ENCODE peak calls at places on chromosomes 7 and 10, in four cellular contexts. K, D, W and U are unnamed samples.

GRCh38 chr10:129768437-129769355 is 195.4 kb downstream of the EBF3 start:
- DNase-seq in D (no peak), K (no peak), W (no peak), U (no peak)

GRCh38 chr10:62594093-62594520 is 210.4 kb upstream of the ADO start:
- DNase-seq in W (peak; percentile 27), K (peak; percentile 73), D (peak; percentile 30), U (peak; percentile 62)

GRCh38 chr10:76119515-76119914 is 688.1 kb downstream of the LRMDA start:
- DNase-seq in W (no peak), D (no peak), K (no peak), U (no peak)

GRCh38 chr10:95646160-95646559 is 10.4 kb downstream of the ALDH18A1 start:
- DNase-seq in K (peak; percentile 45), D (no peak), W (peak; percentile 26), U (no peak)

GRCh38 chr10:30420266-30420665 is 13.7 kb upstream of the MAP3K8 start:
- DNase-seq in K (no peak), D (no peak), W (no peak), U (no peak)

GRCh38 chr10:17134737-17135260 is 5.2 kb upstream of the CUBN start:
- DNase-seq in D (no peak), W (no peak), K (no peak), U (no peak)

GRCh38 chr7:116570306-116570705 is 45.5 kb downstream of the CAV1 start:
- DNase-seq in K (no peak), W (no peak), D (no peak), U (no peak)

GRCh38 chr7:50156163-50156562 is 63.1 kb upstream of the ZPBP start:
- DNase-seq in K (no peak), W (no peak), D (no peak), U (no peak)

GRCh38 chr10:34183397-34183796 is 631.7 kb downstream of the PARD3 start:
- DNase-seq in W (no peak), D (no peak), K (no peak), U (no peak)

DNA sequence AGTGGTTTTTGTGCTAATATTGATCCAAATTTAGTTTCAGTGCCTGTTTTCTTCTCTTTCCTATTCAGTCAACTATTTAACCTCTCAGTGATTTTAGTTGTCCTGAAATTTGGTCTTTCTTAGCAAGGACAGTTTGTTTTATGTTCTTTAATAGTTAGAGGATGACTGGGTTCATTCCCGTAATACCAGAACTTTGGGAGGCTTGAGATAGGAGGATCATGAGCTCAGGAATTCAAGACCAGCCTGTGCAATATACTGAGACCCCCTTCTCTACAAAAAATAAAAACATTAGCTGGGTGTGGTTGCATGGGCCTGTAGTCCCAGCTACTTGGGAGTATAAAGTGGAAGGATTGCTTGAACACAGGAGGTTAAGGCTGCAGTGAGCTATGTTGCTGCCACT is 148.3 kb downstream of the EXOC4 start:
- DNase-seq in D (no peak), K (no peak), W (no peak), U (no peak)
- TF ChIP-seq SP1 in D (no peak), K (no peak), W (no peak), U (no peak)

GRCh38 chr7:1058821-1059199 is 14.5 kb downstream of the GPR146 start:
- DNase-seq in W (no peak), K (peak; percentile 48), D (no peak), U (no peak)
- TF ChIP-seq FOXM1 in W (no peak), K (no peak), D (no peak), U (no peak)

GRCh38 chr7:1944619-1945210 is 274.6 kb downstream of the ELFN1 start:
- DNase-seq in K (no peak), D (no peak), W (no peak), U (no peak)
- TF ChIP-seq SP1 in K (no peak), D (no peak), W (no peak), U (no peak)

DNA sequence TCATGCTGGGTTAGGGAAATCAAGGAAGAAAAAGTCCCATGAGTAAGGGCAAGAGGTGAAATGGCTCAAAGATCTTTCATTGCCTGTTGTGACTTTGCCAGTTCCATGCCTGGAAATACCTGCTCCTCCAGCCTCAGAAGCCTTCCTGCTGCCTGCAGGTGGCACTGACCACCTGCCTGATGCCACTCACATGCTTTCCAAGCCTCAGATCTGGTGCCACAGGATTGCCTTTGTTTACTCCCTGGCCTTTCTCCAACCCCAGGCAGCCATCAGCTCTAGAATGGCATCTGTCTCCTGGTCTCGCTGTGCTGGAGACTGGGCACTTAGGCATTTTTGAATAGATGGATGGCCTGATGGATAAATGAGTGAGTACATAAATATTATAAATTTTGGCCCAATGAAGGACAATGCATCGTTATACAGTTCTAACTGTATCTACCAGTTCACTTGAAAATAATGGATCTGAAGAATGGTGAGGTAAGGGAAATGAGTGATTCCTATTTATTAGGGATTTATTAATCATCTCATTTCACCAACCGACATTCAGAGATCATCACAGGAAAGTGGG is 657.2 kb downstream of the INHBA start:
- DNase-seq in D (no peak), W (peak; percentile 3), K (no peak), U (no peak)
- TF ChIP-seq FOXM1 in D (no peak), W (no peak), K (no peak), U (no peak)

GRCh38 chr7:158702196-158702595 is 2.4 kb downstream of the NCAPG2 start:
- DNase-seq in K (no peak), W (no peak), D (no peak), U (no peak)
- TF ChIP-seq SP1 in K (no peak), W (no peak), D (no peak), U (no peak)

GRCh38 chr7:99422091-99422624 is 13.4 kb downstream of the BUD31 start:
- DNase-seq in W (no peak), K (peak; percentile 73), D (no peak), U (no peak)
- TF ChIP-seq FOXM1 in W (no peak), K (no peak), D (no peak), U (no peak)

GRCh38 chr7:74633451-74633921 is 24.0 kb upstream of the GTF2I start:
- DNase-seq in D (no peak), K (peak; percentile 71), W (no peak), U (no peak)

GRCh38 chr7:74623135-74623534 is 34.4 kb upstream of the GTF2I start:
- DNase-seq in W (no peak), D (no peak), K (no peak), U (no peak)

GRCh38 chr7:74625446-74625845 is 32.1 kb upstream of the GTF2I start:
- DNase-seq in D (no peak), W (peak; percentile 46), K (peak; percentile 43), U (no peak)

GRCh38 chr7:74622228-74622749 is 35.2 kb upstream of the GTF2I start:
- DNase-seq in W (no peak), K (no peak), D (no peak), U (no peak)

GRCh38 chr7:74627699-74628411 is 29.7 kb upstream of the GTF2I start:
- DNase-seq in K (no peak), W (peak; percentile 93), D (no peak), U (peak; percentile 25)
- TF ChIP-seq SP1 in K (no peak), W (no peak), D (no peak), U (no peak)

GRCh38 chr7:74290999-74291441 is 1.8 kb downstream of the CLIP2 start:
- DNase-seq in W (no peak), D (no peak), K (no peak), U (no peak)
- TF ChIP-seq FOXM1 in W (no peak), D (no peak), K (no peak), U (no peak)

DNA sequence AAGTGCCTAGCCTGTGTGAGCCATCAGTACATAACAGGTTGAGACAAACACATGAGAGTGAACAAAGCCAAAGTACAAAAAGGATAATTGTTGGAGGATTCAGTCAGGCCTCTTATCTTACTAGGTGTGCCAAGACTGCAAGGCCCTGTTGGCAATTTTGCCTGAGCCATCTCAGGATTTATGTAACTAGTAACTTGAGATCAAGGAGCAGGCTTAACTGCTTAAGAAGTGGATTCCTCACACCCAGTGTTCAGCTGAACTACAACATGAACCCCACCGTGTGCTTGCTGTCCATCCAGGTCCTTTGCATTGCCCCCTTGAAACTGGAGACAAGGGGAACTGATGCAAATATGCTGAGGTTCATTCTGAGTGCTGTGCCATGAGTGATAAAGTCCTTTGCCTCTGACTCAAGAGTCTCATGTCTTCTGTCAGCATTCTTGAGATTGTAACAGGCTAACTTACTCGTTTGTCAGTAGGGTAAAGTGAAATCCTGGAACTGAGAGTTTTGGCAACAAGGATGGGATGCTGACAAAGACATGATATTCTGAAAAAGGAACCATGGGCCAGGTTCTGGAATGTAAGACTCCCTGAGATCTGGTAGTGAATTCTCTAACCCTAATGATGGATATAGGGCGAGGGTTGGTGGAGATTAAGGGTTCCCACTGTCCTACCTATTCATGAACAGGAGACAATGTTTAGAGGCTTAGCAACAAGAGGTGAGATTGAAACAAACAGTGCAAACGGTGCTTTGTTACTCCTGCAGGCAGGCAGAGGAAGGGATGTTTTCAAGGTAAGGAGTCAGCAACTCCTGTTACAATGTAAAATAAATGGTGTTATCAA is 44.1 kb upstream of the GATAD1 start:
- DNase-seq in K (no peak), D (no peak), W (no peak), U (no peak)
- TF ChIP-seq SP1 in K (no peak), D (no peak), W (no peak), U (no peak)